ENCODE peak calls at places on chromosome 21, in nine cellular contexts. B is AG20443; C is activated effector memory CD4-positive, alpha-beta T cell treated with anti-CD3 and anti-CD28 coated beads, Interleukin-2, amount 50 U/mL, for 16 hours; V is fibroblast of mammary gland; A is foreskin keratinocyte; X is NCI-H1436; P is H54; N is T-helper 2 cell; R is iPS-NIHi11. K is an unnamed sample.

GRCh38 chr21:38277501-38278111 is 20.8 kb downstream of the KCNJ15 start:
- DNase-seq in B (peak; percentile 82), C (no peak), V (peak; percentile 100), A (peak; percentile 99), X (no peak), P (peak; percentile 49), N (no peak), R (no peak), K (peak; percentile 62)

GRCh38 chr21:45018131-45019075 is 56.0 kb upstream of the ADARB1 start:
- DNase-seq in B (peak; percentile 78), C (peak; percentile 62), V (no peak), A (no peak), X (no peak), P (no peak), N (no peak), R (no peak), K (peak; percentile 58)

GRCh38 chr21:32314806-32315205 is 16.2 kb downstream of the MRAP start:
- DNase-seq in B (no peak), C (no peak), V (no peak), A (no peak), X (no peak), P (no peak), N (no peak), R (no peak), K (no peak)

GRCh38 chr21:42063578-42064521 is 7.3 kb upstream of the UMODL1 start:
- DNase-seq in B (no peak), C (peak; percentile 85), V (peak; percentile 10), A (peak; percentile 80), X (peak; percentile 21), P (no peak), N (no peak), R (no peak), K (no peak)

GRCh38 chr21:37338671-37339526 is 27.7 kb upstream of the DYRK1A start:
- DNase-seq in B (peak; percentile 93), C (no peak), V (peak; percentile 89), A (peak; percentile 93), X (no peak), P (peak; percentile 70), N (no peak), R (no peak), K (peak; percentile 85)

GRCh38 chr21:34968414-34969333 is 80.4 kb downstream of the RUNX1 start:
- DNase-seq in B (no peak), C (no peak), V (no peak), A (no peak), X (no peak), P (no peak), N (no peak), R (no peak), K (no peak)

GRCh38 chr21:38082936-38083335 is 166.7 kb upstream of the KCNJ6 start:
- DNase-seq in B (no peak), C (no peak), V (no peak), A (no peak), X (no peak), P (no peak), N (no peak), R (no peak), K (no peak)

GRCh38 chr21:41953249-41953830 is 478 bp downstream of the C2CD2 start:
- DNase-seq in B (peak; percentile 68), C (no peak), V (no peak), A (no peak), X (no peak), P (no peak), N (no peak), R (peak; percentile 63), K (peak; percentile 66)

GRCh38 chr21:25908495-25908894 is 173.7 kb downstream of the GABPA start:
- DNase-seq in B (no peak), C (no peak), V (no peak), A (no peak), X (no peak), P (no peak), N (no peak), R (no peak), K (no peak)

GRCh38 chr21:44509539-44509938 is 30.5 kb downstream of the KRTAP10-1 start:
- DNase-seq in B (peak; percentile 45), C (no peak), V (no peak), A (no peak), X (no peak), P (peak; percentile 67), N (no peak), R (no peak), K (peak; percentile 55)

GRCh38 chr21:32940079-32941014 is 85.4 kb upstream of the OLIG2 start:
- DNase-seq in B (peak; percentile 52), C (peak; percentile 72), V (peak; percentile 46), A (no peak), X (peak; percentile 39), P (peak; percentile 36), N (no peak), R (peak; percentile 75), K (peak; percentile 43)

GRCh38 chr21:44592446-44593365 is at the start of gene KRTAP10-6:
- DNase-seq in B (no peak), C (no peak), V (no peak), A (no peak), X (no peak), P (no peak), N (no peak), R (no peak), K (no peak)

GRCh38 chr21:33308586-33309490 is 15.9 kb upstream of the IFNAR1 start:
- DNase-seq in B (no peak), C (no peak), V (peak; percentile 65), A (no peak), X (peak; percentile 3), P (no peak), N (no peak), R (no peak), K (no peak)

GRCh38 chr21:45112371-45112770 is 38.0 kb downstream of the ADARB1 start:
- DNase-seq in B (peak; percentile 61), C (no peak), V (peak; percentile 17), A (no peak), X (no peak), P (peak; percentile 60), N (no peak), R (no peak), K (peak; percentile 68)

GRCh38 chr21:32826317-32827167 is 55.0 kb upstream of the PAXBP1 start:
- DNase-seq in B (peak; percentile 73), C (no peak), V (peak; percentile 74), A (peak; percentile 19), X (peak; percentile 14), P (peak; percentile 28), N (no peak), R (peak; percentile 52), K (peak; percentile 50)

GRCh38 chr21:39686636-39687035 is 58.3 kb upstream of the IGSF5 start:
- DNase-seq in B (no peak), C (no peak), V (no peak), A (no peak), X (no peak), P (no peak), N (no peak), R (no peak), K (no peak)

GRCh38 chr21:8989261-8989882 is 1532.0 kb upstream of the TPTE start:
- DNase-seq in B (peak; percentile 13), C (no peak), V (no peak), A (no peak), X (no peak), P (no peak), N (no peak), R (no peak), K (no peak)

GRCh38 chr21:41361786-41362604 is at the start of gene MX2:
- DNase-seq in B (peak; percentile 85), C (peak; percentile 90), V (peak; percentile 93), A (peak; percentile 61), X (peak; percentile 27), P (peak; percentile 71), N (peak; percentile 40), R (no peak), K (peak; percentile 77)

GRCh38 chr21:41725421-41726021 is 41.3 kb downstream of the RIPK4 start:
- DNase-seq in B (no peak), C (no peak), V (no peak), A (no peak), X (no peak), P (no peak), N (no peak), R (peak; percentile 46), K (no peak)

K was measured in AG08396.